ENCODE peak calls at places on chromosomes 4 and X, in nine cellular contexts. One of them, this sample, is unnamed.

GRCh38 chrX:101022020-101022419 is 29.9 kb downstream of the TRMT2B start:
- DNase-seq in stimulated activated CD8-positive, alpha-beta memory T cell treated with anti-CD3 and anti-CD28 coated beads, Interleukin-4, amount 100 ng/mL, for 24 hours: no peak
- DNase-seq in iPS DF 19.7: no peak
- DNase-seq in CD8-positive, alpha-beta memory T cell: no peak
- DNase-seq in fibroblast of lung: no peak
- DNase-seq in fibroblast of pulmonary artery: no peak
- DNase-seq in NCI-H510A treated with DMSO at 0.1 percent for 48 hours: no peak
- DNase-seq in activated CD4-positive, alpha-beta T cell treated with anti-CD3 and anti-CD28 coated beads, Interleukin-2, amount 10 ng/mL, durations not matched to agents 7 days and 5 days: no peak
- DNase-seq in neural progenitor cell: no peak
- DNase-seq in this sample: no peak

GRCh38 chr4:76250962-76251361 is 559 bp upstream of the FAM47E start:
- DNase-seq in stimulated activated CD8-positive, alpha-beta memory T cell treated with anti-CD3 and anti-CD28 coated beads, Interleukin-4, amount 100 ng/mL, for 24 hours: no peak
- DNase-seq in NCI-H510A treated with DMSO at 0.1 percent for 48 hours: peak
- DNase-seq in iPS DF 19.7: no peak
- DNase-seq in neural progenitor cell: no peak
- DNase-seq in fibroblast of pulmonary artery: no peak
- DNase-seq in CD8-positive, alpha-beta memory T cell: no peak
- DNase-seq in fibroblast of lung: peak
- DNase-seq in activated CD4-positive, alpha-beta T cell treated with anti-CD3 and anti-CD28 coated beads, Interleukin-2, amount 10 ng/mL, durations not matched to agents 7 days and 5 days: no peak
- DNase-seq in this sample: no peak

GRCh38 chr4:149781150-149781549 is 34.5 kb downstream of the IQCM start:
- DNase-seq in iPS DF 19.7: no peak
- DNase-seq in neural progenitor cell: no peak
- DNase-seq in activated CD4-positive, alpha-beta T cell treated with anti-CD3 and anti-CD28 coated beads, Interleukin-2, amount 10 ng/mL, durations not matched to agents 7 days and 5 days: no peak
- DNase-seq in CD8-positive, alpha-beta memory T cell: no peak
- DNase-seq in fibroblast of lung: peak
- DNase-seq in NCI-H510A treated with DMSO at 0.1 percent for 48 hours: no peak
- DNase-seq in stimulated activated CD8-positive, alpha-beta memory T cell treated with anti-CD3 and anti-CD28 coated beads, Interleukin-4, amount 100 ng/mL, for 24 hours: no peak
- DNase-seq in fibroblast of pulmonary artery: peak
- DNase-seq in this sample: peak

GRCh38 chr4:159352609-159353008 is 249.7 kb downstream of the RAPGEF2 start:
- DNase-seq in neural progenitor cell: no peak
- DNase-seq in activated CD4-positive, alpha-beta T cell treated with anti-CD3 and anti-CD28 coated beads, Interleukin-2, amount 10 ng/mL, durations not matched to agents 7 days and 5 days: no peak
- DNase-seq in NCI-H510A treated with DMSO at 0.1 percent for 48 hours: no peak
- DNase-seq in fibroblast of pulmonary artery: no peak
- DNase-seq in fibroblast of lung: no peak
- DNase-seq in stimulated activated CD8-positive, alpha-beta memory T cell treated with anti-CD3 and anti-CD28 coated beads, Interleukin-4, amount 100 ng/mL, for 24 hours: no peak
- DNase-seq in CD8-positive, alpha-beta memory T cell: no peak
- DNase-seq in iPS DF 19.7: no peak
- DNase-seq in this sample: no peak

GRCh38 chr4:185950891-185951290 is 118.1 kb upstream of the TLR3 start:
- DNase-seq in iPS DF 19.7: no peak
- DNase-seq in fibroblast of lung: peak
- DNase-seq in CD8-positive, alpha-beta memory T cell: no peak
- DNase-seq in activated CD4-positive, alpha-beta T cell treated with anti-CD3 and anti-CD28 coated beads, Interleukin-2, amount 10 ng/mL, durations not matched to agents 7 days and 5 days: no peak
- DNase-seq in neural progenitor cell: no peak
- DNase-seq in NCI-H510A treated with DMSO at 0.1 percent for 48 hours: no peak
- DNase-seq in stimulated activated CD8-positive, alpha-beta memory T cell treated with anti-CD3 and anti-CD28 coated beads, Interleukin-4, amount 100 ng/mL, for 24 hours: no peak
- DNase-seq in fibroblast of pulmonary artery: peak
- DNase-seq in this sample: no peak

GRCh38 chr4:110270492-110271197 is 72.2 kb upstream of the ELOVL6 start:
- DNase-seq in stimulated activated CD8-positive, alpha-beta memory T cell treated with anti-CD3 and anti-CD28 coated beads, Interleukin-4, amount 100 ng/mL, for 24 hours: no peak
- DNase-seq in activated CD4-positive, alpha-beta T cell treated with anti-CD3 and anti-CD28 coated beads, Interleukin-2, amount 10 ng/mL, durations not matched to agents 7 days and 5 days: no peak
- DNase-seq in fibroblast of lung: peak
- DNase-seq in CD8-positive, alpha-beta memory T cell: no peak
- DNase-seq in NCI-H510A treated with DMSO at 0.1 percent for 48 hours: no peak
- DNase-seq in iPS DF 19.7: no peak
- DNase-seq in neural progenitor cell: no peak
- DNase-seq in fibroblast of pulmonary artery: peak
- DNase-seq in this sample: peak

GRCh38 chrX:77937291-77937690 is 26.8 kb downstream of the ATP7A start:
- DNase-seq in stimulated activated CD8-positive, alpha-beta memory T cell treated with anti-CD3 and anti-CD28 coated beads, Interleukin-4, amount 100 ng/mL, for 24 hours: no peak
- DNase-seq in activated CD4-positive, alpha-beta T cell treated with anti-CD3 and anti-CD28 coated beads, Interleukin-2, amount 10 ng/mL, durations not matched to agents 7 days and 5 days: no peak
- DNase-seq in CD8-positive, alpha-beta memory T cell: no peak
- DNase-seq in fibroblast of pulmonary artery: peak
- DNase-seq in neural progenitor cell: no peak
- DNase-seq in NCI-H510A treated with DMSO at 0.1 percent for 48 hours: no peak
- DNase-seq in iPS DF 19.7: no peak
- DNase-seq in fibroblast of lung: peak
- DNase-seq in this sample: no peak

GRCh38 chr4:91904556-91904955 is 399.2 kb upstream of the GRID2 start:
- DNase-seq in neural progenitor cell: no peak
- DNase-seq in fibroblast of pulmonary artery: no peak
- DNase-seq in fibroblast of lung: no peak
- DNase-seq in CD8-positive, alpha-beta memory T cell: no peak
- DNase-seq in iPS DF 19.7: no peak
- DNase-seq in activated CD4-positive, alpha-beta T cell treated with anti-CD3 and anti-CD28 coated beads, Interleukin-2, amount 10 ng/mL, durations not matched to agents 7 days and 5 days: no peak
- DNase-seq in stimulated activated CD8-positive, alpha-beta memory T cell treated with anti-CD3 and anti-CD28 coated beads, Interleukin-4, amount 100 ng/mL, for 24 hours: no peak
- DNase-seq in NCI-H510A treated with DMSO at 0.1 percent for 48 hours: no peak
- DNase-seq in this sample: no peak

GRCh38 chr4:112036881-112037280 is 108.4 kb upstream of the FAM241A start:
- DNase-seq in stimulated activated CD8-positive, alpha-beta memory T cell treated with anti-CD3 and anti-CD28 coated beads, Interleukin-4, amount 100 ng/mL, for 24 hours: no peak
- DNase-seq in fibroblast of pulmonary artery: no peak
- DNase-seq in activated CD4-positive, alpha-beta T cell treated with anti-CD3 and anti-CD28 coated beads, Interleukin-2, amount 10 ng/mL, durations not matched to agents 7 days and 5 days: no peak
- DNase-seq in fibroblast of lung: no peak
- DNase-seq in neural progenitor cell: peak
- DNase-seq in iPS DF 19.7: no peak
- DNase-seq in CD8-positive, alpha-beta memory T cell: no peak
- DNase-seq in NCI-H510A treated with DMSO at 0.1 percent for 48 hours: no peak
- DNase-seq in this sample: no peak

GRCh38 chrX:21158678-21159077 is 215.5 kb upstream of the CNKSR2 start:
- DNase-seq in fibroblast of lung: no peak
- DNase-seq in fibroblast of pulmonary artery: no peak
- DNase-seq in iPS DF 19.7: no peak
- DNase-seq in NCI-H510A treated with DMSO at 0.1 percent for 48 hours: no peak
- DNase-seq in neural progenitor cell: no peak
- DNase-seq in activated CD4-positive, alpha-beta T cell treated with anti-CD3 and anti-CD28 coated beads, Interleukin-2, amount 10 ng/mL, durations not matched to agents 7 days and 5 days: no peak
- DNase-seq in CD8-positive, alpha-beta memory T cell: no peak
- DNase-seq in stimulated activated CD8-positive, alpha-beta memory T cell treated with anti-CD3 and anti-CD28 coated beads, Interleukin-4, amount 100 ng/mL, for 24 hours: no peak
- DNase-seq in this sample: no peak

GRCh38 chr4:53459548-53459947 is 82.1 kb downstream of the FIP1L1 start:
- DNase-seq in activated CD4-positive, alpha-beta T cell treated with anti-CD3 and anti-CD28 coated beads, Interleukin-2, amount 10 ng/mL, durations not matched to agents 7 days and 5 days: no peak
- DNase-seq in fibroblast of lung: peak
- DNase-seq in CD8-positive, alpha-beta memory T cell: no peak
- DNase-seq in fibroblast of pulmonary artery: peak
- DNase-seq in neural progenitor cell: no peak
- DNase-seq in iPS DF 19.7: no peak
- DNase-seq in NCI-H510A treated with DMSO at 0.1 percent for 48 hours: peak
- DNase-seq in stimulated activated CD8-positive, alpha-beta memory T cell treated with anti-CD3 and anti-CD28 coated beads, Interleukin-4, amount 100 ng/mL, for 24 hours: no peak
- DNase-seq in this sample: no peak

GRCh38 chr4:184719407-184719806 is 14.5 kb downstream of the CENPU start:
- DNase-seq in neural progenitor cell: no peak
- DNase-seq in stimulated activated CD8-positive, alpha-beta memory T cell treated with anti-CD3 and anti-CD28 coated beads, Interleukin-4, amount 100 ng/mL, for 24 hours: no peak
- DNase-seq in NCI-H510A treated with DMSO at 0.1 percent for 48 hours: no peak
- DNase-seq in fibroblast of pulmonary artery: no peak
- DNase-seq in iPS DF 19.7: no peak
- DNase-seq in fibroblast of lung: no peak
- DNase-seq in activated CD4-positive, alpha-beta T cell treated with anti-CD3 and anti-CD28 coated beads, Interleukin-2, amount 10 ng/mL, durations not matched to agents 7 days and 5 days: no peak
- DNase-seq in CD8-positive, alpha-beta memory T cell: no peak
- DNase-seq in this sample: no peak

GRCh38 chr4:111398906-111399330 is 746.3 kb upstream of the FAM241A start:
- DNase-seq in NCI-H510A treated with DMSO at 0.1 percent for 48 hours: peak
- DNase-seq in neural progenitor cell: no peak
- DNase-seq in activated CD4-positive, alpha-beta T cell treated with anti-CD3 and anti-CD28 coated beads, Interleukin-2, amount 10 ng/mL, durations not matched to agents 7 days and 5 days: no peak
- DNase-seq in CD8-positive, alpha-beta memory T cell: no peak
- DNase-seq in iPS DF 19.7: no peak
- DNase-seq in stimulated activated CD8-positive, alpha-beta memory T cell treated with anti-CD3 and anti-CD28 coated beads, Interleukin-4, amount 100 ng/mL, for 24 hours: no peak
- DNase-seq in fibroblast of lung: peak
- DNase-seq in fibroblast of pulmonary artery: peak
- DNase-seq in this sample: no peak

GRCh38 chr4:38204317-38205060 is 244.3 kb downstream of the PTTG2 start:
- DNase-seq in fibroblast of lung: no peak
- DNase-seq in stimulated activated CD8-positive, alpha-beta memory T cell treated with anti-CD3 and anti-CD28 coated beads, Interleukin-4, amount 100 ng/mL, for 24 hours: no peak
- DNase-seq in fibroblast of pulmonary artery: no peak
- DNase-seq in CD8-positive, alpha-beta memory T cell: no peak
- DNase-seq in iPS DF 19.7: no peak
- DNase-seq in neural progenitor cell: no peak
- DNase-seq in activated CD4-positive, alpha-beta T cell treated with anti-CD3 and anti-CD28 coated beads, Interleukin-2, amount 10 ng/mL, durations not matched to agents 7 days and 5 days: no peak
- DNase-seq in NCI-H510A treated with DMSO at 0.1 percent for 48 hours: no peak
- DNase-seq in this sample: no peak

GRCh38 chrX:47664737-47665136 is 5.8 kb upstream of the UXT start:
- DNase-seq in fibroblast of lung: peak
- DNase-seq in CD8-positive, alpha-beta memory T cell: no peak
- DNase-seq in fibroblast of pulmonary artery: peak
- DNase-seq in activated CD4-positive, alpha-beta T cell treated with anti-CD3 and anti-CD28 coated beads, Interleukin-2, amount 10 ng/mL, durations not matched to agents 7 days and 5 days: no peak
- DNase-seq in iPS DF 19.7: no peak
- DNase-seq in stimulated activated CD8-positive, alpha-beta memory T cell treated with anti-CD3 and anti-CD28 coated beads, Interleukin-4, amount 100 ng/mL, for 24 hours: no peak
- DNase-seq in neural progenitor cell: no peak
- DNase-seq in NCI-H510A treated with DMSO at 0.1 percent for 48 hours: no peak
- DNase-seq in this sample: no peak

GRCh38 chr4:36064147-36064546 is 180.2 kb downstream of the ARAP2 start:
- DNase-seq in NCI-H510A treated with DMSO at 0.1 percent for 48 hours: no peak
- DNase-seq in iPS DF 19.7: no peak
- DNase-seq in CD8-positive, alpha-beta memory T cell: no peak
- DNase-seq in activated CD4-positive, alpha-beta T cell treated with anti-CD3 and anti-CD28 coated beads, Interleukin-2, amount 10 ng/mL, durations not matched to agents 7 days and 5 days: no peak
- DNase-seq in fibroblast of lung: peak
- DNase-seq in fibroblast of pulmonary artery: no peak
- DNase-seq in stimulated activated CD8-positive, alpha-beta memory T cell treated with anti-CD3 and anti-CD28 coated beads, Interleukin-4, amount 100 ng/mL, for 24 hours: no peak
- DNase-seq in neural progenitor cell: no peak
- DNase-seq in this sample: no peak

GRCh38 chr4:23789765-23790164 is 100.1 kb downstream of the PPARGC1A start:
- DNase-seq in activated CD4-positive, alpha-beta T cell treated with anti-CD3 and anti-CD28 coated beads, Interleukin-2, amount 10 ng/mL, durations not matched to agents 7 days and 5 days: no peak
- DNase-seq in fibroblast of lung: peak
- DNase-seq in iPS DF 19.7: no peak
- DNase-seq in stimulated activated CD8-positive, alpha-beta memory T cell treated with anti-CD3 and anti-CD28 coated beads, Interleukin-4, amount 100 ng/mL, for 24 hours: no peak
- DNase-seq in fibroblast of pulmonary artery: peak
- DNase-seq in CD8-positive, alpha-beta memory T cell: no peak
- DNase-seq in NCI-H510A treated with DMSO at 0.1 percent for 48 hours: no peak
- DNase-seq in neural progenitor cell: no peak
- DNase-seq in this sample: no peak

GRCh38 chr4:184028571-184028996 is 123.5 kb downstream of the STOX2 start:
- DNase-seq in iPS DF 19.7: no peak
- DNase-seq in CD8-positive, alpha-beta memory T cell: no peak
- DNase-seq in stimulated activated CD8-positive, alpha-beta memory T cell treated with anti-CD3 and anti-CD28 coated beads, Interleukin-4, amount 100 ng/mL, for 24 hours: no peak
- DNase-seq in NCI-H510A treated with DMSO at 0.1 percent for 48 hours: no peak
- DNase-seq in neural progenitor cell: no peak
- DNase-seq in fibroblast of lung: no peak
- DNase-seq in activated CD4-positive, alpha-beta T cell treated with anti-CD3 and anti-CD28 coated beads, Interleukin-2, amount 10 ng/mL, durations not matched to agents 7 days and 5 days: peak
- DNase-seq in fibroblast of pulmonary artery: no peak
- DNase-seq in this sample: peak

GRCh38 chr4:68021185-68021584 is 57.9 kb upstream of the TMPRSS11A start:
- DNase-seq in activated CD4-positive, alpha-beta T cell treated with anti-CD3 and anti-CD28 coated beads, Interleukin-2, amount 10 ng/mL, durations not matched to agents 7 days and 5 days: no peak
- DNase-seq in CD8-positive, alpha-beta memory T cell: no peak
- DNase-seq in iPS DF 19.7: no peak
- DNase-seq in NCI-H510A treated with DMSO at 0.1 percent for 48 hours: no peak
- DNase-seq in fibroblast of pulmonary artery: peak
- DNase-seq in stimulated activated CD8-positive, alpha-beta memory T cell treated with anti-CD3 and anti-CD28 coated beads, Interleukin-4, amount 100 ng/mL, for 24 hours: no peak
- DNase-seq in fibroblast of lung: peak
- DNase-seq in neural progenitor cell: no peak
- DNase-seq in this sample: no peak

GRCh38 chr4:73698217-73698616 is 42.2 kb upstream of the CXCL8 start:
- DNase-seq in CD8-positive, alpha-beta memory T cell: no peak
- DNase-seq in stimulated activated CD8-positive, alpha-beta memory T cell treated with anti-CD3 and anti-CD28 coated beads, Interleukin-4, amount 100 ng/mL, for 24 hours: no peak
- DNase-seq in iPS DF 19.7: no peak
- DNase-seq in fibroblast of pulmonary artery: peak
- DNase-seq in neural progenitor cell: peak
- DNase-seq in fibroblast of lung: peak
- DNase-seq in activated CD4-positive, alpha-beta T cell treated with anti-CD3 and anti-CD28 coated beads, Interleukin-2, amount 10 ng/mL, durations not matched to agents 7 days and 5 days: no peak
- DNase-seq in NCI-H510A treated with DMSO at 0.1 percent for 48 hours: no peak
- DNase-seq in this sample: peak

GRCh38 chr4:165133150-165133549 is 20.5 kb upstream of the TMEM192 start:
- DNase-seq in CD8-positive, alpha-beta memory T cell: no peak
- DNase-seq in neural progenitor cell: no peak
- DNase-seq in fibroblast of lung: no peak
- DNase-seq in iPS DF 19.7: no peak
- DNase-seq in activated CD4-positive, alpha-beta T cell treated with anti-CD3 and anti-CD28 coated beads, Interleukin-2, amount 10 ng/mL, durations not matched to agents 7 days and 5 days: no peak
- DNase-seq in stimulated activated CD8-positive, alpha-beta memory T cell treated with anti-CD3 and anti-CD28 coated beads, Interleukin-4, amount 100 ng/mL, for 24 hours: no peak
- DNase-seq in NCI-H510A treated with DMSO at 0.1 percent for 48 hours: no peak
- DNase-seq in fibroblast of pulmonary artery: no peak
- DNase-seq in this sample: no peak

GRCh38 chr4:179595671-179596410 is 2153.6 kb upstream of the AGA start:
- DNase-seq in CD8-positive, alpha-beta memory T cell: no peak
- DNase-seq in NCI-H510A treated with DMSO at 0.1 percent for 48 hours: no peak
- DNase-seq in neural progenitor cell: no peak
- DNase-seq in fibroblast of lung: peak
- DNase-seq in fibroblast of pulmonary artery: peak
- DNase-seq in stimulated activated CD8-positive, alpha-beta memory T cell treated with anti-CD3 and anti-CD28 coated beads, Interleukin-4, amount 100 ng/mL, for 24 hours: no peak
- DNase-seq in activated CD4-positive, alpha-beta T cell treated with anti-CD3 and anti-CD28 coated beads, Interleukin-2, amount 10 ng/mL, durations not matched to agents 7 days and 5 days: no peak
- DNase-seq in iPS DF 19.7: no peak
- DNase-seq in this sample: no peak

GRCh38 chr4:187606581-187606980 is 389.0 kb upstream of the ZFP42 start:
- DNase-seq in iPS DF 19.7: peak
- DNase-seq in CD8-positive, alpha-beta memory T cell: no peak
- DNase-seq in fibroblast of pulmonary artery: peak
- DNase-seq in fibroblast of lung: peak
- DNase-seq in NCI-H510A treated with DMSO at 0.1 percent for 48 hours: peak
- DNase-seq in activated CD4-positive, alpha-beta T cell treated with anti-CD3 and anti-CD28 coated beads, Interleukin-2, amount 10 ng/mL, durations not matched to agents 7 days and 5 days: peak
- DNase-seq in neural progenitor cell: peak
- DNase-seq in stimulated activated CD8-positive, alpha-beta memory T cell treated with anti-CD3 and anti-CD28 coated beads, Interleukin-4, amount 100 ng/mL, for 24 hours: no peak
- DNase-seq in this sample: peak

GRCh38 chrX:56764153-56764974 is 35.3 kb downstream of the NBDY start:
- DNase-seq in iPS DF 19.7: peak
- DNase-seq in stimulated activated CD8-positive, alpha-beta memory T cell treated with anti-CD3 and anti-CD28 coated beads, Interleukin-4, amount 100 ng/mL, for 24 hours: peak
- DNase-seq in NCI-H510A treated with DMSO at 0.1 percent for 48 hours: no peak
- DNase-seq in fibroblast of lung: peak
- DNase-seq in fibroblast of pulmonary artery: peak
- DNase-seq in activated CD4-positive, alpha-beta T cell treated with anti-CD3 and anti-CD28 coated beads, Interleukin-2, amount 10 ng/mL, durations not matched to agents 7 days and 5 days: peak
- DNase-seq in CD8-positive, alpha-beta memory T cell: peak
- DNase-seq in neural progenitor cell: peak
- DNase-seq in this sample: no peak

GRCh38 chr4:161172396-161173026 is 991.3 kb downstream of the FSTL5 start:
- DNase-seq in fibroblast of lung: no peak
- DNase-seq in NCI-H510A treated with DMSO at 0.1 percent for 48 hours: no peak
- DNase-seq in stimulated activated CD8-positive, alpha-beta memory T cell treated with anti-CD3 and anti-CD28 coated beads, Interleukin-4, amount 100 ng/mL, for 24 hours: no peak
- DNase-seq in CD8-positive, alpha-beta memory T cell: no peak
- DNase-seq in neural progenitor cell: no peak
- DNase-seq in activated CD4-positive, alpha-beta T cell treated with anti-CD3 and anti-CD28 coated beads, Interleukin-2, amount 10 ng/mL, durations not matched to agents 7 days and 5 days: no peak
- DNase-seq in fibroblast of pulmonary artery: no peak
- DNase-seq in iPS DF 19.7: no peak
- DNase-seq in this sample: no peak

GRCh38 chr4:118770741-118771187 is 65.2 kb downstream of the SEC24D start:
- DNase-seq in stimulated activated CD8-positive, alpha-beta memory T cell treated with anti-CD3 and anti-CD28 coated beads, Interleukin-4, amount 100 ng/mL, for 24 hours: no peak
- DNase-seq in NCI-H510A treated with DMSO at 0.1 percent for 48 hours: no peak
- DNase-seq in activated CD4-positive, alpha-beta T cell treated with anti-CD3 and anti-CD28 coated beads, Interleukin-2, amount 10 ng/mL, durations not matched to agents 7 days and 5 days: no peak
- DNase-seq in CD8-positive, alpha-beta memory T cell: no peak
- DNase-seq in neural progenitor cell: no peak
- DNase-seq in fibroblast of pulmonary artery: no peak
- DNase-seq in iPS DF 19.7: no peak
- DNase-seq in fibroblast of lung: no peak
- DNase-seq in this sample: no peak

GRCh38 chr4:48991357-48991756 is 5.3 kb downstream of the CWH43 start:
- DNase-seq in CD8-positive, alpha-beta memory T cell: no peak
- DNase-seq in fibroblast of pulmonary artery: no peak
- DNase-seq in stimulated activated CD8-positive, alpha-beta memory T cell treated with anti-CD3 and anti-CD28 coated beads, Interleukin-4, amount 100 ng/mL, for 24 hours: no peak
- DNase-seq in activated CD4-positive, alpha-beta T cell treated with anti-CD3 and anti-CD28 coated beads, Interleukin-2, amount 10 ng/mL, durations not matched to agents 7 days and 5 days: no peak
- DNase-seq in NCI-H510A treated with DMSO at 0.1 percent for 48 hours: no peak
- DNase-seq in fibroblast of lung: no peak
- DNase-seq in neural progenitor cell: no peak
- DNase-seq in iPS DF 19.7: no peak
- DNase-seq in this sample: no peak